ENCODE peak calls at places on chromosomes 16 and 17, in six cellular contexts. S, D, Z, N, G and F are unnamed samples.
A peak's percentile ranks its signal among the peaks of the same experiment; 100 is the strongest.

GRCh38 chr17:77352441-77352840 is 211.7 kb downstream of the SEC14L1 start:
- DNase-seq in N (no peak), Z (no peak), G (no peak), D (no peak), S (no peak), F (no peak)

GRCh38 chr17:42290577-42290976 is 2.3 kb downstream of the STAT5A start:
- DNase-seq in Z (no peak), N (no peak), G (no peak), S (peak; percentile 73), D (no peak), F (no peak)

GRCh38 chr17:75517277-75517865 is 1.0 kb downstream of the TSEN54 start:
- DNase-seq in N (no peak), G (no peak), S (no peak), Z (no peak), D (no peak), F (peak; percentile 28)

GRCh38 chr16:13550254-13550653 is 369.7 kb upstream of the ERCC4 start:
- DNase-seq in D (no peak), N (no peak), S (no peak), G (no peak), Z (no peak), F (no peak)

GRCh38 chr16:57012353-57012752 is 23.0 kb downstream of the NLRC5 start:
- DNase-seq in N (peak; percentile 39), Z (no peak), G (no peak), D (no peak), S (no peak), F (no peak)

GRCh38 chr16:27706803-27707685 is 157.1 kb downstream of the KATNIP start:
- DNase-seq in D (no peak), S (no peak), Z (no peak), G (no peak), N (no peak), F (no peak)

GRCh38 chr16:31177136-31177535 is 2.8 kb upstream of the FUS start:
- DNase-seq in Z (no peak), N (no peak), G (no peak), S (no peak), D (peak; percentile 55), F (peak; percentile 61)

GRCh38 chr17:80695979-80696378 is 151.3 kb downstream of the RPTOR start:
- DNase-seq in N (no peak), Z (no peak), G (no peak), S (no peak), D (no peak), F (no peak)

GRCh38 chr17:75344664-75345063 is 55.4 kb upstream of the SLC25A19 start:
- DNase-seq in D (no peak), N (no peak), Z (no peak), G (no peak), S (no peak), F (no peak)

GRCh38 chr16:75420987-75421819 is 12.1 kb downstream of the CFDP1 start:
- DNase-seq in Z (peak; percentile 11), G (peak; percentile 4), N (peak; percentile 81), S (peak; percentile 31), D (peak; percentile 20), F (peak; percentile 72)

GRCh38 chr17:80968602-80969029 is 23.0 kb upstream of the CHMP6 start:
- DNase-seq in G (peak; percentile 47), Z (peak; percentile 96), S (peak; percentile 98), D (no peak), N (no peak), F (no peak)

GRCh38 chr17:50830994-50831393 is 4.4 kb upstream of the WFIKKN2 start:
- DNase-seq in Z (no peak), S (peak; percentile 75), D (no peak), N (peak; percentile 56), G (no peak), F (no peak)

GRCh38 chr16:2343211-2343610 is 2.7 kb upstream of the ABCA3 start:
- DNase-seq in Z (no peak), S (peak; percentile 50), N (no peak), D (no peak), G (no peak), F (no peak)

GRCh38 chr16:52408197-52408845 is 138.6 kb downstream of the TOX3 start:
- DNase-seq in G (no peak), D (no peak), Z (no peak), N (no peak), S (no peak), F (no peak)

GRCh38 chr17:77164483-77165030 is 23.8 kb downstream of the SEC14L1 start:
- DNase-seq in D (no peak), G (no peak), S (no peak), N (peak; percentile 32), Z (peak; percentile 92), F (peak; percentile 26)

GRCh38 chr17:298791-299450 is 53.7 kb downstream of the RPH3AL start:
- DNase-seq in N (no peak), D (no peak), G (no peak), Z (no peak), S (peak; percentile 77), F (no peak)

GRCh38 chr17:70523407-70523806 is 354.1 kb downstream of the KCNJ2 start:
- DNase-seq in S (no peak), N (no peak), D (no peak), G (no peak), Z (no peak), F (peak; percentile 15)